ENCODE peak calls at places on chromosomes 5 and 9, in seven cellular contexts. W is body of pancreas, X is heart left ventricle, Y is HFF-Myc, R is left lung, M is tibial nerve, H is uterus. Z is an unnamed sample.

GRCh38 chr5:59487068-59487686 is 406.3 kb downstream of the PDE4D start:
- DNase-seq in W (no peak), X (no peak), Y (no peak), R (no peak), M (no peak), H (no peak), Z (no peak)

GRCh38 chr5:172452398-172453205 is 1.7 kb downstream of the SH3PXD2B start:
- DNase-seq in W (no peak), X (no peak), Y (no peak), R (no peak), M (peak; percentile 56), H (peak; percentile 64), Z (peak; percentile 54)

GRCh38 chr9:93132287-93132927 is 1.6 kb downstream of the NINJ1 start:
- DNase-seq in W (peak; percentile 63), X (peak; percentile 85), Y (no peak), R (peak; percentile 81), M (peak; percentile 70), H (peak; percentile 81), Z (no peak)

GRCh38 chr9:70438341-70438924 is 24.0 kb upstream of the KLF9 start:
- DNase-seq in W (peak; percentile 76), X (peak; percentile 86), Y (peak; percentile 61), R (no peak), M (peak; percentile 45), H (peak; percentile 74), Z (no peak)

GRCh38 chr9:130237071-130237470 is 28.5 kb upstream of the HMCN2 start:
- DNase-seq in W (no peak), X (no peak), Y (no peak), R (no peak), M (no peak), H (no peak), Z (no peak)

GRCh38 chr9:86940774-86941173 is 6.5 kb downstream of the GAS1 start:
- DNase-seq in W (no peak), X (no peak), Y (no peak), R (no peak), M (no peak), H (no peak), Z (no peak)

GRCh38 chr9:129981180-129981907 is 61.6 kb downstream of the FNBP1 start:
- DNase-seq in W (peak; percentile 39), X (peak; percentile 40), Y (no peak), R (no peak), M (peak; percentile 52), H (no peak), Z (no peak)

GRCh38 chr5:141875022-141875740 is 3.0 kb downstream of the PCDH1 start:
- DNase-seq in W (no peak), X (no peak), Y (no peak), R (no peak), M (no peak), H (peak; percentile 9), Z (no peak)

GRCh38 chr9:127506814-127507750 is 55.8 kb downstream of the LRSAM1 start:
- DNase-seq in W (no peak), X (no peak), Y (no peak), R (no peak), M (no peak), H (no peak), Z (no peak)

GRCh38 chr5:91339053-91339710 is 43.9 kb downstream of the ARRDC3 start:
- DNase-seq in W (no peak), X (no peak), Y (no peak), R (no peak), M (no peak), H (no peak), Z (no peak)

GRCh38 chr9:123629531-123629930 is 273.5 kb downstream of the CRB2 start:
- DNase-seq in W (no peak), X (no peak), Y (no peak), R (no peak), M (no peak), H (no peak), Z (no peak)

GRCh38 chr9:130343445-130343918 is 77.9 kb downstream of the HMCN2 start:
- DNase-seq in W (no peak), X (no peak), Y (no peak), R (peak; percentile 64), M (peak; percentile 30), H (no peak), Z (no peak)

GRCh38 chr5:119322948-119323629 is 32.7 kb upstream of the TNFAIP8 start:
- DNase-seq in W (no peak), X (no peak), Y (no peak), R (no peak), M (no peak), H (no peak), Z (no peak)

GRCh38 chr9:14723301-14723700 is 768 bp upstream of the CER1 start:
- DNase-seq in W (no peak), X (no peak), Y (no peak), R (no peak), M (no peak), H (no peak), Z (no peak)

GRCh38 chr9:101274971-101275670 is 109.7 kb downstream of the BAAT start:
- DNase-seq in W (no peak), X (no peak), Y (no peak), R (no peak), M (no peak), H (no peak), Z (no peak)

GRCh38 chr5:128274441-128274840 is 190.9 kb downstream of the SLC12A2 start:
- DNase-seq in W (no peak), X (no peak), Y (no peak), R (no peak), M (no peak), H (no peak), Z (no peak)

GRCh38 chr9:115291841-115292240 is 173.9 kb upstream of the TNC start:
- DNase-seq in W (no peak), X (no peak), Y (no peak), R (peak; percentile 79), M (no peak), H (no peak), Z (no peak)

GRCh38 chr5:173592050-173592669 is 24.3 kb downstream of the BOD1 start:
- DNase-seq in W (no peak), X (no peak), Y (no peak), R (no peak), M (no peak), H (no peak), Z (no peak)

GRCh38 chr9:86122309-86122708 is 23.0 kb upstream of the GOLM1 start:
- DNase-seq in W (no peak), X (no peak), Y (no peak), R (no peak), M (no peak), H (no peak), Z (no peak)

GRCh38 chr5:133396187-133396621 is 216.1 kb downstream of the FSTL4 start:
- DNase-seq in W (no peak), X (no peak), Y (no peak), R (no peak), M (no peak), H (no peak), Z (no peak)

GRCh38 chr5:130651440-130651839 is 513.6 kb downstream of the HINT1 start:
- DNase-seq in W (no peak), X (no peak), Y (no peak), R (no peak), M (no peak), H (no peak), Z (no peak)

GRCh38 chr5:134112726-134113571 is 1.5 kb upstream of the TCF7 start:
- DNase-seq in W (no peak), X (no peak), Y (no peak), R (peak; percentile 76), M (no peak), H (no peak), Z (no peak)

GRCh38 chr5:115601709-115602584 is at the start of gene TICAM2:
- DNase-seq in W (peak; percentile 80), X (peak; percentile 78), Y (peak; percentile 31), R (peak; percentile 93), M (peak; percentile 59), H (peak; percentile 61), Z (no peak)

GRCh38 chr5:89283758-89284493 is 400.9 kb upstream of the MEF2C start:
- DNase-seq in W (no peak), X (no peak), Y (no peak), R (no peak), M (no peak), H (no peak), Z (no peak)
- TF ChIP-seq CTCF in W (no peak), X (no peak), Y (peak; percentile 9), R (no peak), M (no peak), H (no peak), Z (no peak)

DNA sequence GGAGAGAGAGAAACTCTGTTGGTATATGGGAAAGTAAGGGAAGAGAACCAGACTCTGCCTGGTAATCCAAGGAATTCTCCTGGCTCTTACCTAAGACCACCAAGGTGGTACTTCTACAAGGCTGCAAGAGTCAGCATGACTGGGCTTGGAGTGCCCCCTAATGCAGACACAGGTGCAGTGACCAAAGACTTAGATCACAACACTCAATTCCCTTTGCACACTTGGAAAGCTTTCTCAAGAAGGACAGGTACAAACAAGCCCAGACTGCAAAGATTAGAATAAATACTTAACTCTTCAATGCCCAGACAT is 25.2 kb downstream of the UGT3A2 start:
- DNase-seq in W (no peak), X (no peak), Y (no peak), R (no peak), M (no peak), H (no peak), Z (no peak)
- TF ChIP-seq CTCF in W (no peak), X (no peak), Y (no peak), R (no peak), M (no peak), H (no peak), Z (no peak)

DNA sequence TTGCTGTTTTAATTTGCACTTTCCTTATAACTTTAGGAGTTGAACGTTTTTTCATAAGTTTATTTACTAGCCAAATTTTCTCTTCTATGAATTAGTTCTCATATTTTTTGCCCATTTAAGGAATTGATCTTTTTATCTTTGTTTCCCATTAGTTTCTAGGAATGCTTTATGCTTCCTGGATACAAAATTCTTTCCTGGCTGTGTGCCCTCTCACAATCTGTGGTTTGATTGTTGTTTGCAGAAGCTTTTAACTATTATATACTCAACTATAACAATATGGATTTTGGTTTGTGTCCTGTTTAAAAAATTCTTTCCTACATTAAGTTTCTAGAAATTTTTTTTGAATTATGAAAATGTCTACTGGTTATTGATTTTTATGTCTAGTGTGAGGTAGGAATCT is 206.3 kb downstream of the CSNK1G3 start:
- DNase-seq in W (no peak), X (no peak), Y (no peak), R (no peak), M (no peak), H (no peak), Z (peak; percentile 26)
- TF ChIP-seq CTCF in W (no peak), X (no peak), Y (no peak), R (no peak), M (no peak), H (no peak), Z (no peak)

DNA sequence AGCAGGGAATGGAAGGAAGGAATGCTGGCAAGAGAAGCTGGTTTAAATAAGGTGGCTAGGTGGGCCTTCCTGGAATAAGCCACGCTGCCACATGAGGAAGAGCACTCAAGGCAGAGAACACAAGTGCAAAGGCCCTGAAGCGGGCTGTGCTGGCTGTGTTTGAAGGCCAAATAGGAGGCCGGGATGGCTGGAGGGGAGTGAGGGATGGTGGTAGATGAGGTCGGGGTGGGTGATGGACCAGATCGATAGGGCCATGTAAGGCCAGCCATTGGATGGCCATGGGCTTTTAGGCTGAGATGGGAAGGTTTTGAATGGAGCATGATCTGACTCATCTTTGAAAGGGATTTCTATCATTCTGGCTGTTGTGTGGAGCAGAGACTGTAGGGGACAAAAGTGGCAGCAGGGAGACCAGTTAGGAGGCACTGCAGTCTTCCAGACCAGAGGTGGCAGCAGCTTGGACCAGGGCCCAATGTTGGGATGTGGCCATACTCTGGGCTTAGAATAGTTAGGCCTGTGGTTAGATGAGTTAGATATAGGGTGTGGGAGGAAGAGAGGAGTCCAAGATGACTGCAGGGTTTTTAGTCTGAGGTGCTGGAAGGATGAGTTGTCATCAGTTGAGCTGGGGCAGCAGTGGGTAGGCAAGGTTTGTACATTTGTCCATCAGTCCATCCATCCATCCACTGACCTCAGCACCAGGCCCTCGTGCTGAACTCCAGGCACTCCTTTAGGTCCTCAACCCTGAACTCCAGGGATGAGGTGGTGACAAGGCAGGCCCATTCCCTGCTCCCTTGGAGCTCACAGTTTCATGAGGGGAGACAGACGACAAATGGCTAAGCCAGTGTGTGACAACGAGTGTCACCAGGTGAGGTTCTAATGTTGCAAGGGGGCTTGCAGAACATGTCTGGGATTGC is 30.3 kb downstream of the NDST1 start:
- DNase-seq in W (no peak), X (peak; percentile 72), Y (no peak), R (no peak), M (no peak), H (no peak), Z (no peak)
- TF ChIP-seq CTCF in W (no peak), X (no peak), Y (no peak), R (no peak), M (no peak), H (no peak), Z (no peak)